ENCODE peak calls at places on chromosomes 2 and 18, in four cellular contexts. One of them, this sample, is unnamed.
A peak's percentile ranks its signal among the peaks of the same experiment; 100 is the strongest.

GRCh38 chr2:23497063-23497462 is 112.1 kb downstream of the KLHL29 start:
- DNase-seq in stomach: no peak
- DNase-seq in left lung: no peak
- DNase-seq in HCT116: no peak
- DNase-seq in this sample: no peak

GRCh38 chr2:219045937-219046550 is 4.7 kb upstream of the CFAP65 start:
- DNase-seq in stomach: no peak
- DNase-seq in left lung: no peak
- DNase-seq in HCT116: no peak
- DNase-seq in this sample: peak; percentile 60

GRCh38 chr2:47640356-47640755 is 142.6 kb upstream of the MSH6 start:
- DNase-seq in stomach: no peak
- DNase-seq in left lung: no peak
- DNase-seq in HCT116: no peak
- DNase-seq in this sample: no peak

GRCh38 chr2:207334631-207335371 is 169.1 kb upstream of the KLF7 start:
- DNase-seq in stomach: peak; percentile 53
- DNase-seq in left lung: peak; percentile 79
- DNase-seq in HCT116: peak; percentile 62
- DNase-seq in this sample: peak; percentile 14

GRCh38 chr2:127701193-127701650 is at the start of gene SFT2D3:
- DNase-seq in stomach: peak; percentile 93
- DNase-seq in left lung: peak; percentile 98
- DNase-seq in HCT116: peak; percentile 82
- DNase-seq in this sample: peak; percentile 93

GRCh38 chr2:27792759-27793158 is 21.2 kb downstream of the MRPL33 start:
- DNase-seq in stomach: no peak
- DNase-seq in left lung: no peak
- DNase-seq in HCT116: no peak
- DNase-seq in this sample: no peak

GRCh38 chr2:48448274-48449061 is 81.5 kb upstream of the STON1 start:
- DNase-seq in stomach: no peak
- DNase-seq in left lung: no peak
- DNase-seq in HCT116: no peak
- DNase-seq in this sample: no peak

GRCh38 chr2:231386446-231386845 is 9.1 kb upstream of the B3GNT7 start:
- DNase-seq in stomach: no peak
- DNase-seq in left lung: no peak
- DNase-seq in HCT116: no peak
- DNase-seq in this sample: no peak

GRCh38 chr2:134706587-134707329 is 12.0 kb downstream of the TMEM163 start:
- DNase-seq in stomach: no peak
- DNase-seq in left lung: no peak
- DNase-seq in HCT116: no peak
- DNase-seq in this sample: no peak

GRCh38 chr2:157320409-157320808 is 5.2 kb downstream of the ERMN start:
- DNase-seq in stomach: no peak
- DNase-seq in left lung: no peak
- DNase-seq in HCT116: no peak
- DNase-seq in this sample: no peak

GRCh38 chr18:48956378-48956777 is 5.6 kb upstream of the SMAD7 start:
- DNase-seq in stomach: no peak
- DNase-seq in left lung: no peak
- DNase-seq in HCT116: no peak
- DNase-seq in this sample: no peak

GRCh38 chr18:24380163-24380747 is 17.4 kb downstream of the OSBPL1A start:
- DNase-seq in stomach: no peak
- DNase-seq in left lung: no peak
- DNase-seq in HCT116: no peak
- DNase-seq in this sample: no peak

GRCh38 chr2:152405206-152406118 is 70.5 kb downstream of the FMNL2 start:
- DNase-seq in stomach: no peak
- DNase-seq in left lung: no peak
- DNase-seq in HCT116: peak; percentile 51
- DNase-seq in this sample: no peak

GRCh38 chr2:235088608-235089020 is 136.8 kb downstream of the SH3BP4 start:
- DNase-seq in stomach: no peak
- DNase-seq in left lung: no peak
- DNase-seq in HCT116: no peak
- DNase-seq in this sample: no peak

GRCh38 chr2:200394045-200394444 is 87.6 kb downstream of the SPATS2L start:
- DNase-seq in stomach: no peak
- DNase-seq in left lung: no peak
- DNase-seq in HCT116: no peak
- DNase-seq in this sample: no peak

GRCh38 chr2:106542730-106543359 is 55.7 kb downstream of the CD8B2 start:
- DNase-seq in stomach: peak; percentile 75
- DNase-seq in left lung: peak; percentile 87
- DNase-seq in HCT116: peak; percentile 55
- DNase-seq in this sample: peak; percentile 75

GRCh38 chr2:143955416-143956075 is 564.4 kb downstream of the ZEB2 start:
- DNase-seq in stomach: no peak
- DNase-seq in left lung: no peak
- DNase-seq in HCT116: no peak
- DNase-seq in this sample: no peak

GRCh38 chr18:58927659-58928058 is 63.0 kb downstream of the ZNF532 start:
- DNase-seq in stomach: no peak
- DNase-seq in left lung: no peak
- DNase-seq in HCT116: no peak
- DNase-seq in this sample: no peak

GRCh38 chr2:181231886-181232644 is 225.1 kb upstream of the ITGA4 start:
- DNase-seq in stomach: no peak
- DNase-seq in left lung: no peak
- DNase-seq in HCT116: no peak
- DNase-seq in this sample: no peak

GRCh38 chr2:120934891-120935338 is 199.2 kb downstream of the GLI2 start:
- DNase-seq in stomach: peak; percentile 50
- DNase-seq in left lung: no peak
- DNase-seq in HCT116: peak; percentile 69
- DNase-seq in this sample: no peak

GRCh38 chr2:69253893-69254292 is 133.1 kb downstream of the GFPT1 start:
- DNase-seq in stomach: no peak
- DNase-seq in left lung: no peak
- DNase-seq in HCT116: no peak
- DNase-seq in this sample: no peak

GRCh38 chr2:147099845-147100244 is 745.0 kb upstream of the ACVR2A start:
- DNase-seq in stomach: no peak
- DNase-seq in left lung: no peak
- DNase-seq in HCT116: no peak
- DNase-seq in this sample: no peak

GRCh38 chr2:10285578-10286198 is 17.0 kb upstream of the HPCAL1 start:
- DNase-seq in stomach: peak; percentile 84
- DNase-seq in left lung: peak; percentile 95
- DNase-seq in HCT116: peak; percentile 71
- DNase-seq in this sample: peak; percentile 87

GRCh38 chr18:22412502-22412901 is 5.2 kb downstream of the CTAGE1 start:
- DNase-seq in stomach: no peak
- DNase-seq in left lung: no peak
- DNase-seq in HCT116: no peak
- DNase-seq in this sample: no peak

GRCh38 chr2:56034258-56034657 is 110.7 kb upstream of the EFEMP1 start:
- DNase-seq in stomach: no peak
- DNase-seq in left lung: no peak
- DNase-seq in HCT116: no peak
- DNase-seq in this sample: no peak

GRCh38 chr2:236054661-236055060 is 113.5 kb downstream of the GBX2 start:
- DNase-seq in stomach: no peak
- DNase-seq in left lung: no peak
- DNase-seq in HCT116: no peak
- DNase-seq in this sample: no peak

GRCh38 chr2:36170805-36171204 is 184.8 kb upstream of the CRIM1 start:
- DNase-seq in stomach: no peak
- DNase-seq in left lung: no peak
- DNase-seq in HCT116: no peak
- DNase-seq in this sample: no peak

GRCh38 chr2:98734823-98735260 is 3.9 kb upstream of the MGAT4A start:
- DNase-seq in stomach: no peak
- DNase-seq in left lung: no peak
- DNase-seq in HCT116: no peak
- DNase-seq in this sample: no peak

GRCh38 chr2:38284971-38285370 is 92.1 kb downstream of the ATL2 start:
- DNase-seq in stomach: no peak
- DNase-seq in left lung: no peak
- DNase-seq in HCT116: no peak
- DNase-seq in this sample: no peak

GRCh38 chr2:43158259-43158880 is 68.0 kb downstream of the ZFP36L2 start:
- DNase-seq in stomach: peak; percentile 87
- DNase-seq in left lung: peak; percentile 90
- DNase-seq in HCT116: peak; percentile 19
- DNase-seq in this sample: no peak

GRCh38 chr2:228059735-228060134 is 121.8 kb downstream of the SPHKAP start:
- DNase-seq in stomach: no peak
- DNase-seq in left lung: no peak
- DNase-seq in HCT116: no peak
- DNase-seq in this sample: no peak

GRCh38 chr2:85750509-85751299 is 3.1 kb upstream of the ATOH8 start:
- DNase-seq in stomach: peak; percentile 81
- DNase-seq in left lung: peak; percentile 73
- DNase-seq in HCT116: peak; percentile 47
- DNase-seq in this sample: peak; percentile 67

GRCh38 chr2:225041871-225042799 is at the start of gene DOCK10:
- DNase-seq in stomach: peak; percentile 40
- DNase-seq in left lung: peak; percentile 85
- DNase-seq in HCT116: no peak
- DNase-seq in this sample: peak; percentile 69

GRCh38 chr2:132815522-132815921 is 145.5 kb upstream of the LYPD1 start:
- DNase-seq in stomach: no peak
- DNase-seq in left lung: no peak
- DNase-seq in HCT116: no peak
- DNase-seq in this sample: no peak

GRCh38 chr2:132814651-132815050 is 144.6 kb upstream of the LYPD1 start:
- DNase-seq in stomach: no peak
- DNase-seq in left lung: no peak
- DNase-seq in HCT116: no peak
- DNase-seq in this sample: no peak

GRCh38 chr2:132816234-132816633 is 146.2 kb upstream of the LYPD1 start:
- DNase-seq in stomach: no peak
- DNase-seq in left lung: no peak
- DNase-seq in HCT116: no peak
- DNase-seq in this sample: no peak

DNA sequence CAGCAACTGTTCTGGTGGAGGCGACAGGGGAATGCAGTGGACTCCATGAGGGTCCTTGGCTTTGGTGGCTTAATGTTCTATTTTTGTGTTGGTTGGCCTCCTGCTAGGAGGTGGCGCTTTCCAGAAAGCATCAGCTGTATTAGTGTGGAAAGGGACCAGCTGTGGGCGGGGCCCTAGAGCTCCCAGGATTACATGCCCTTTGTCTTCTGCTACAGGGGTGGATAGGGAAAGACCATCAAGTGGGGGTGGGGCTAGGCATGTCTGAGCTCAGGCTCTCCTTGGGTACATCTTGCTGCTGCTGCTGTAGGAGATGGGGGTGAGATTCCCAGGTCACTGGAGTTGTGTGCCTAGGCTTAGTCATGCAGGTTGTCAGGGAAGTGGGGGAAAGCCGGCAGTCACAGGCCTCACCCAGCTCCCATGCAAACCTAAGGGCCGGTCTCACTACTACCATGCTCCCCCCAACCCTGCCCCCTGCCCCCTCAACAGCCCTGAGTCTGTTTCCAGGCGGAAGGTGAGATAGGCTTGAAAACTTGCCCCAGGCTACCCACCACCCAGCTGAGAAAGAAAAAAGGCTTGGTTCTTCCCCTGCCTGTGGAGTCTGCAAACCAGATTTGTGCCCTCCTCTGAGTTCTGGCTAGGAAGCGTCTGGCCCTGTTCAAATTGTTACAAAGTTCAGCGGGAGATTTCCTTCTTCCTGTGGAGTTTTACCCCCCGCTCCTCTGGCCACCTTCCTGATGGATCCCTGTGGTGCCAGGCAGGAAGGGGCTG is 141.3 kb upstream of the LYPD1 start:
- DNase-seq in stomach: no peak
- DNase-seq in left lung: no peak
- DNase-seq in HCT116: no peak
- DNase-seq in this sample: no peak
- H3K9me3 ChIP-seq in stomach: no peaks in the 10 kb centered on the region
- H3K9me3 ChIP-seq in left lung: peaks cover 7% of the 10 kb centered on the region
- H3K9me3 ChIP-seq in HCT116: no peaks in the 10 kb centered on the region
- H3K9me3 ChIP-seq in this sample: no peaks in the 10 kb centered on the region

GRCh38 chr18:78979682-78980278 is at the start of gene SALL3:
- DNase-seq in stomach: no peak
- DNase-seq in left lung: peak; percentile 45
- DNase-seq in HCT116: no peak
- DNase-seq in this sample: no peak
- H3K27ac ChIP-seq in stomach: no peak within 1 kb of the TSS
- H3K27ac ChIP-seq in left lung: no peak within 1 kb of the TSS
- H3K27ac ChIP-seq in HCT116: no peak within 1 kb of the TSS
- H3K27ac ChIP-seq in this sample: no peak within 1 kb of the TSS

GRCh38 chr2:2021995-2022394 is 277.7 kb upstream of the PXDN start:
- DNase-seq in stomach: no peak
- DNase-seq in left lung: no peak
- DNase-seq in HCT116: no peak
- DNase-seq in this sample: no peak
- H3K9me3 ChIP-seq in stomach: no peaks in the 10 kb centered on the region
- H3K9me3 ChIP-seq in left lung: no peaks in the 10 kb centered on the region
- H3K9me3 ChIP-seq in HCT116: no peaks in the 10 kb centered on the region
- H3K9me3 ChIP-seq in this sample: no peaks in the 10 kb centered on the region

GRCh38 chr18:74281011-74281638 is 10.6 kb downstream of the CYB5A start:
- DNase-seq in stomach: no peak
- DNase-seq in left lung: no peak
- DNase-seq in HCT116: no peak
- DNase-seq in this sample: no peak

GRCh38 chr18:74283255-74283554 is 8.6 kb downstream of the CYB5A start:
- DNase-seq in stomach: no peak
- DNase-seq in left lung: no peak
- DNase-seq in HCT116: no peak
- DNase-seq in this sample: no peak

GRCh38 chr18:74283646-74284045 is 8.1 kb downstream of the CYB5A start:
- DNase-seq in stomach: no peak
- DNase-seq in left lung: no peak
- DNase-seq in HCT116: no peak
- DNase-seq in this sample: no peak

GRCh38 chr18:74282359-74283254 is 9.2 kb downstream of the CYB5A start:
- DNase-seq in stomach: no peak
- DNase-seq in left lung: no peak
- DNase-seq in HCT116: no peak
- DNase-seq in this sample: peak; percentile 49

DNA sequence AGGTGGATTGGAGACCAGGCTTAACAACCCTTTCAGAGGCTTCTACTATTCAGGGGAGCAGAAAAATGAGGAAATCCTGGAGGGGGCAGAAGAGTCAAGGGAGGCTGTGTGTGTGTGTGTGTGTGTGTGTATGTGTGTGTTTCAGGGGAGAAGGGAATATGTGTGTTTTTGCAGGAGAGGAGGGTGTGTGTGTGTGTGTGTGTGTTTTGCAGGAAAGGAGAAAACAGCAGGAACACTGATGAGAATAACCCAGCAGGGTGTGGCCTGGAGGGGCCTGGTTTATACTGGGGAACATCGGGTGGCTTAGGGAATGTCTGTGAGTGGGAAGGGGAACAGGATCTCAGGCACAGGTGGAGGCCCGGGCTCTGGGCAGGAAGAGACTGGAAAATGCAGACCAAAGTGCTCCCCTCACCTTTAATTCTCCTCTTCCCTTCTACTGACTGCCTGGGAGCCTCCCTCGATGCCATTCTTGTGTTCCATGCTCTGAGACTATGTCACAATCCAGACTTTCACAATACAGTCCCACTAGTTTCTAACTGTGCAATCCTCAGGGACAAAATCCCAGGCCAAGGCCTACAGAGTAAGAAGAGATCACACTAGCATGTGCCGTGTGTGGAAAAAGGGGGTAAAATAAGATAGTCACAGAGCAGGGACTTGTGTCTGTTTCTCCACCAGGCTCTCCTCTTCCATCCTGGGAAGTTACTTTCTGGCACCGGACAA is 10.0 kb downstream of the CYB5A start:
- DNase-seq in stomach: no peak
- DNase-seq in left lung: no peak
- DNase-seq in HCT116: no peak
- DNase-seq in this sample: no peak
- H3K27ac ChIP-seq in stomach: peak overlapping the region; percentile 86
- H3K27ac ChIP-seq in left lung: peak overlapping the region; percentile 36
- H3K27ac ChIP-seq in HCT116: no peak overlapping the region
- H3K27ac ChIP-seq in this sample: peak overlapping the region; percentile 60